ENCODE peak calls at places on chromosome 11, in seven cellular contexts. One of them, this sample, is unnamed.
A peak's percentile ranks its signal among the peaks of the same experiment; 100 is the strongest.

GRCh38 chr11:17572359-17572690 is 25.3 kb downstream of the OTOG start:
- DNase-seq in transverse colon: no peak
- DNase-seq in SK-N-SH: no peak
- DNase-seq in stomach: peak; percentile 17
- DNase-seq in tibial nerve: no peak
- DNase-seq in suprapubic skin: no peak
- DNase-seq in HepG2: no peak
- DNase-seq in this sample: no peak

GRCh38 chr11:125679397-125679796 is 1.2 kb downstream of the ACRV1 start:
- DNase-seq in transverse colon: no peak
- DNase-seq in SK-N-SH: no peak
- DNase-seq in stomach: no peak
- DNase-seq in tibial nerve: no peak
- DNase-seq in suprapubic skin: no peak
- DNase-seq in HepG2: no peak
- DNase-seq in this sample: no peak

GRCh38 chr11:86660011-86660595 is 12.3 kb downstream of the ME3 start:
- DNase-seq in transverse colon: no peak
- DNase-seq in SK-N-SH: peak; percentile 11
- DNase-seq in stomach: no peak
- DNase-seq in tibial nerve: no peak
- DNase-seq in suprapubic skin: no peak
- DNase-seq in HepG2: no peak
- DNase-seq in this sample: no peak

GRCh38 chr11:64385953-64386704 is 27.2 kb downstream of the RPS6KA4 start:
- DNase-seq in transverse colon: no peak
- DNase-seq in SK-N-SH: no peak
- DNase-seq in stomach: no peak
- DNase-seq in tibial nerve: no peak
- DNase-seq in suprapubic skin: no peak
- DNase-seq in HepG2: peak; percentile 33
- DNase-seq in this sample: no peak

GRCh38 chr11:69892986-69893555 is 73.9 kb upstream of the FGF3 start:
- DNase-seq in transverse colon: peak; percentile 78
- DNase-seq in SK-N-SH: peak; percentile 88
- DNase-seq in stomach: peak; percentile 50
- DNase-seq in tibial nerve: no peak
- DNase-seq in suprapubic skin: no peak
- DNase-seq in HepG2: no peak
- DNase-seq in this sample: no peak

GRCh38 chr11:118437736-118438125 is 1.4 kb downstream of the KMT2A start:
- DNase-seq in transverse colon: peak; percentile 45
- DNase-seq in SK-N-SH: peak; percentile 37
- DNase-seq in stomach: no peak
- DNase-seq in tibial nerve: peak; percentile 25
- DNase-seq in suprapubic skin: no peak
- DNase-seq in HepG2: peak; percentile 51
- DNase-seq in this sample: peak; percentile 67

GRCh38 chr11:97140885-97141494 is 751.2 kb downstream of the JRKL start:
- DNase-seq in transverse colon: no peak
- DNase-seq in SK-N-SH: peak; percentile 7
- DNase-seq in stomach: no peak
- DNase-seq in tibial nerve: no peak
- DNase-seq in suprapubic skin: no peak
- DNase-seq in HepG2: peak; percentile 16
- DNase-seq in this sample: no peak

GRCh38 chr11:78855146-78855545 is 280.5 kb upstream of the NARS2 start:
- DNase-seq in transverse colon: no peak
- DNase-seq in SK-N-SH: no peak
- DNase-seq in stomach: no peak
- DNase-seq in tibial nerve: no peak
- DNase-seq in suprapubic skin: no peak
- DNase-seq in HepG2: no peak
- DNase-seq in this sample: no peak

GRCh38 chr11:9461760-9462134 is 935 bp downstream of the ZNF143 start:
- DNase-seq in transverse colon: no peak
- DNase-seq in SK-N-SH: peak; percentile 11
- DNase-seq in stomach: no peak
- DNase-seq in tibial nerve: no peak
- DNase-seq in suprapubic skin: no peak
- DNase-seq in HepG2: peak; percentile 12
- DNase-seq in this sample: no peak

GRCh38 chr11:111912535-111912934 is at the start of gene HSPB2:
- DNase-seq in transverse colon: no peak
- DNase-seq in SK-N-SH: no peak
- DNase-seq in stomach: no peak
- DNase-seq in tibial nerve: no peak
- DNase-seq in suprapubic skin: no peak
- DNase-seq in HepG2: no peak
- DNase-seq in this sample: peak; percentile 71

GRCh38 chr11:29527391-29527936 is 489.4 kb downstream of the KCNA4 start:
- DNase-seq in transverse colon: no peak
- DNase-seq in SK-N-SH: no peak
- DNase-seq in stomach: no peak
- DNase-seq in tibial nerve: no peak
- DNase-seq in suprapubic skin: no peak
- DNase-seq in HepG2: peak; percentile 35
- DNase-seq in this sample: no peak

GRCh38 chr11:102476812-102477211 is 24.2 kb upstream of the TMEM123 start:
- DNase-seq in transverse colon: peak; percentile 73
- DNase-seq in SK-N-SH: no peak
- DNase-seq in stomach: peak; percentile 83
- DNase-seq in tibial nerve: no peak
- DNase-seq in suprapubic skin: no peak
- DNase-seq in HepG2: peak; percentile 95
- DNase-seq in this sample: no peak

GRCh38 chr11:117315285-117316196 is 515 bp downstream of the BACE1 start:
- DNase-seq in transverse colon: no peak
- DNase-seq in SK-N-SH: no peak
- DNase-seq in stomach: no peak
- DNase-seq in tibial nerve: no peak
- DNase-seq in suprapubic skin: no peak
- DNase-seq in HepG2: no peak
- DNase-seq in this sample: peak; percentile 68

GRCh38 chr11:65862941-65863888 is 3.0 kb downstream of the MUS81 start:
- DNase-seq in transverse colon: no peak
- DNase-seq in SK-N-SH: no peak
- DNase-seq in stomach: no peak
- DNase-seq in tibial nerve: no peak
- DNase-seq in suprapubic skin: no peak
- DNase-seq in HepG2: no peak
- DNase-seq in this sample: peak; percentile 70

GRCh38 chr11:121933694-121934093 is 182.3 kb downstream of the BLID start:
- DNase-seq in transverse colon: no peak
- DNase-seq in SK-N-SH: no peak
- DNase-seq in stomach: no peak
- DNase-seq in tibial nerve: no peak
- DNase-seq in suprapubic skin: no peak
- DNase-seq in HepG2: no peak
- DNase-seq in this sample: no peak

GRCh38 chr11:87392665-87393064 is 354.9 kb downstream of the TMEM135 start:
- DNase-seq in transverse colon: no peak
- DNase-seq in SK-N-SH: no peak
- DNase-seq in stomach: no peak
- DNase-seq in tibial nerve: no peak
- DNase-seq in suprapubic skin: no peak
- DNase-seq in HepG2: no peak
- DNase-seq in this sample: no peak

GRCh38 chr11:44005956-44006355 is 41.8 kb upstream of the ACCSL start:
- DNase-seq in transverse colon: no peak
- DNase-seq in SK-N-SH: no peak
- DNase-seq in stomach: peak; percentile 11
- DNase-seq in tibial nerve: no peak
- DNase-seq in suprapubic skin: no peak
- DNase-seq in HepG2: no peak
- DNase-seq in this sample: peak; percentile 51

GRCh38 chr11:69654660-69655478 is 13.9 kb downstream of the CCND1 start:
- DNase-seq in transverse colon: no peak
- DNase-seq in SK-N-SH: no peak
- DNase-seq in stomach: no peak
- DNase-seq in tibial nerve: no peak
- DNase-seq in suprapubic skin: no peak
- DNase-seq in HepG2: peak; percentile 94
- DNase-seq in this sample: peak; percentile 57

GRCh38 chr11:560305-561147 is at the start of the genes LMNTD2 and RASSF7:
- DNase-seq in transverse colon: peak; percentile 95
- DNase-seq in SK-N-SH: peak; percentile 100
- DNase-seq in stomach: peak; percentile 95
- DNase-seq in tibial nerve: peak; percentile 87
- DNase-seq in suprapubic skin: peak; percentile 95
- DNase-seq in HepG2: peak; percentile 75
- DNase-seq in this sample: peak; percentile 93

GRCh38 chr11:60918941-60919275 is 5.0 kb downstream of the TMEM109 start:
- DNase-seq in transverse colon: no peak
- DNase-seq in SK-N-SH: no peak
- DNase-seq in stomach: no peak
- DNase-seq in tibial nerve: no peak
- DNase-seq in suprapubic skin: no peak
- DNase-seq in HepG2: no peak
- DNase-seq in this sample: no peak

GRCh38 chr11:131042711-131043110 is 126.4 kb upstream of the SNX19 start:
- DNase-seq in transverse colon: no peak
- DNase-seq in SK-N-SH: no peak
- DNase-seq in stomach: no peak
- DNase-seq in tibial nerve: no peak
- DNase-seq in suprapubic skin: no peak
- DNase-seq in HepG2: no peak
- DNase-seq in this sample: no peak

GRCh38 chr11:69816671-69817070 is 2.5 kb downstream of the FGF3 start:
- DNase-seq in transverse colon: no peak
- DNase-seq in SK-N-SH: peak; percentile 78
- DNase-seq in stomach: no peak
- DNase-seq in tibial nerve: no peak
- DNase-seq in suprapubic skin: no peak
- DNase-seq in HepG2: no peak
- DNase-seq in this sample: no peak

GRCh38 chr11:70029115-70029830 is 48.8 kb upstream of the ANO1 start:
- DNase-seq in transverse colon: no peak
- DNase-seq in SK-N-SH: no peak
- DNase-seq in stomach: no peak
- DNase-seq in tibial nerve: no peak
- DNase-seq in suprapubic skin: peak; percentile 59
- DNase-seq in HepG2: no peak
- DNase-seq in this sample: no peak

GRCh38 chr11:66272600-66272999 is 4.2 kb downstream of the RAB1B start:
- DNase-seq in transverse colon: no peak
- DNase-seq in SK-N-SH: no peak
- DNase-seq in stomach: no peak
- DNase-seq in tibial nerve: no peak
- DNase-seq in suprapubic skin: no peak
- DNase-seq in HepG2: no peak
- DNase-seq in this sample: no peak

GRCh38 chr11:93468286-93468685 is 74.9 kb downstream of the SMCO4 start:
- DNase-seq in transverse colon: no peak
- DNase-seq in SK-N-SH: no peak
- DNase-seq in stomach: no peak
- DNase-seq in tibial nerve: no peak
- DNase-seq in suprapubic skin: no peak
- DNase-seq in HepG2: no peak
- DNase-seq in this sample: no peak

GRCh38 chr11:27926056-27926455 is 181.9 kb downstream of the KIF18A start:
- DNase-seq in transverse colon: no peak
- DNase-seq in SK-N-SH: no peak
- DNase-seq in stomach: no peak
- DNase-seq in tibial nerve: no peak
- DNase-seq in suprapubic skin: no peak
- DNase-seq in HepG2: no peak
- DNase-seq in this sample: no peak

GRCh38 chr11:35655856-35656255 is 6.7 kb upstream of the TRIM44 start:
- DNase-seq in transverse colon: no peak
- DNase-seq in SK-N-SH: no peak
- DNase-seq in stomach: no peak
- DNase-seq in tibial nerve: no peak
- DNase-seq in suprapubic skin: no peak
- DNase-seq in HepG2: no peak
- DNase-seq in this sample: no peak

GRCh38 chr11:128482512-128483191 is 104.7 kb downstream of the ETS1 start:
- DNase-seq in transverse colon: no peak
- DNase-seq in SK-N-SH: no peak
- DNase-seq in stomach: no peak
- DNase-seq in tibial nerve: peak; percentile 50
- DNase-seq in suprapubic skin: no peak
- DNase-seq in HepG2: no peak
- DNase-seq in this sample: peak; percentile 77

GRCh38 chr11:115390441-115390840 is 113.8 kb downstream of the CADM1 start:
- DNase-seq in transverse colon: no peak
- DNase-seq in SK-N-SH: no peak
- DNase-seq in stomach: no peak
- DNase-seq in tibial nerve: no peak
- DNase-seq in suprapubic skin: no peak
- DNase-seq in HepG2: no peak
- DNase-seq in this sample: no peak
- H3K4me3 ChIP-seq in transverse colon: no peak overlapping the region
- H3K4me3 ChIP-seq in SK-N-SH: no peak overlapping the region
- H3K4me3 ChIP-seq in stomach: no peak overlapping the region
- H3K4me3 ChIP-seq in tibial nerve: no peak overlapping the region
- H3K4me3 ChIP-seq in suprapubic skin: no peak overlapping the region
- H3K4me3 ChIP-seq in HepG2: no peak overlapping the region
- H3K4me3 ChIP-seq in this sample: no peak overlapping the region

GRCh38 chr11:45798793-45799441 is 6.0 kb upstream of the SLC35C1 start:
- DNase-seq in transverse colon: no peak
- DNase-seq in SK-N-SH: no peak
- DNase-seq in stomach: peak; percentile 25
- DNase-seq in tibial nerve: no peak
- DNase-seq in suprapubic skin: peak; percentile 66
- DNase-seq in HepG2: peak; percentile 59
- DNase-seq in this sample: peak; percentile 54
- TF ChIP-seq EP300 in transverse colon: no peak
- TF ChIP-seq EP300 in SK-N-SH: no peak
- TF ChIP-seq EP300 in stomach: no peak
- TF ChIP-seq EP300 in tibial nerve: no peak
- TF ChIP-seq EP300 in suprapubic skin: no peak
- TF ChIP-seq EP300 in HepG2: no peak
- TF ChIP-seq EP300 in this sample: no peak

DNA sequence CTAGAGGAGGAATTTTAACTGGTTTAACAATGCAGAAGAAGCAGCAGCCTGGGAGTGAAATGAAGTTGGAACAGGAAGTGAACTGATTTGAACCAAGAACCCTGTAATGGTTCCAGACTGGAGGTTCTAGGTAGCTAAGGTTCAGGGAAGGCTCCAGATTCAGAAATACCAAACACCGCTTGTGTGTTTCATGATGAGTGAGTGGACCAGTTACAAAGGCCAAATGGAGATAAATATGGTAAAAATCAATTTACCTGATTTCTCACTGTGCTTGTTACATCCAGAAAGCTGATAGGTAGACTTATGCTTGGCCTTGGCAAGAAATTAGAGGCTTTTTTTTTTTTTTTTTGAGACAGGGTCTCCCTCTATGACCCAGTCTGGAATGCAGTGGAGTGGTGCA is 12.9 kb downstream of the ATG13 start:
- DNase-seq in transverse colon: no peak
- DNase-seq in SK-N-SH: no peak
- DNase-seq in stomach: no peak
- DNase-seq in tibial nerve: no peak
- DNase-seq in suprapubic skin: no peak
- DNase-seq in HepG2: no peak
- DNase-seq in this sample: no peak
- H3K36me3 ChIP-seq in transverse colon: no peaks in the 10 kb centered on the region
- H3K36me3 ChIP-seq in SK-N-SH: peaks cover 17% of the 10 kb centered on the region
- H3K36me3 ChIP-seq in stomach: peaks cover 78% of the 10 kb centered on the region
- H3K36me3 ChIP-seq in tibial nerve: no peaks in the 10 kb centered on the region
- H3K36me3 ChIP-seq in suprapubic skin: peaks cover 68% of the 10 kb centered on the region
- H3K36me3 ChIP-seq in HepG2: peaks cover 9% of the 10 kb centered on the region
- H3K36me3 ChIP-seq in this sample: peaks cover 6% of the 10 kb centered on the region

GRCh38 chr11:114168086-114168448 is 108.6 kb downstream of the ZBTB16 start:
- DNase-seq in transverse colon: no peak
- DNase-seq in SK-N-SH: no peak
- DNase-seq in stomach: no peak
- DNase-seq in tibial nerve: no peak
- DNase-seq in suprapubic skin: no peak
- DNase-seq in HepG2: no peak
- DNase-seq in this sample: peak; percentile 61
- H3K4me3 ChIP-seq in transverse colon: no peak overlapping the region
- H3K4me3 ChIP-seq in SK-N-SH: no peak overlapping the region
- H3K4me3 ChIP-seq in stomach: peak overlapping the region; percentile 4
- H3K4me3 ChIP-seq in tibial nerve: no peak overlapping the region
- H3K4me3 ChIP-seq in suprapubic skin: peak overlapping the region; percentile 1
- H3K4me3 ChIP-seq in HepG2: no peak overlapping the region
- H3K4me3 ChIP-seq in this sample: no peak overlapping the region